ENCODE peak calls at places on chromosomes 7 and 10, in five cellular contexts. One of them, this sample, is unnamed.

GRCh38 chr10:53667063-53667462 is 894.5 kb upstream of the MBL2 start:
- DNase-seq in germinal center: no peak
- DNase-seq in CD8-positive, alpha-beta T cell: no peak
- DNase-seq in T-cell: no peak
- DNase-seq in GM12865: no peak
- DNase-seq in this sample: no peak

GRCh38 chr10:42738669-42739068 is 43.9 kb upstream of the BMS1 start:
- DNase-seq in germinal center: no peak
- DNase-seq in CD8-positive, alpha-beta T cell: no peak
- DNase-seq in T-cell: no peak
- DNase-seq in GM12865: no peak
- DNase-seq in this sample: no peak

GRCh38 chr7:121459148-121459547 is 63.0 kb upstream of the FAM3C start:
- DNase-seq in germinal center: no peak
- DNase-seq in CD8-positive, alpha-beta T cell: no peak
- DNase-seq in T-cell: no peak
- DNase-seq in GM12865: no peak
- DNase-seq in this sample: no peak

GRCh38 chr7:159092701-159093121 is 52.0 kb downstream of the VIPR2 start:
- DNase-seq in germinal center: no peak
- DNase-seq in CD8-positive, alpha-beta T cell: no peak
- DNase-seq in T-cell: no peak
- DNase-seq in GM12865: no peak
- DNase-seq in this sample: no peak

GRCh38 chr7:110646814-110647213 is 444.1 kb upstream of the LRRN3 start:
- DNase-seq in germinal center: no peak
- DNase-seq in CD8-positive, alpha-beta T cell: no peak
- DNase-seq in T-cell: no peak
- DNase-seq in GM12865: no peak
- DNase-seq in this sample: no peak

GRCh38 chr7:141864765-141865447 is 23.6 kb upstream of the PRSS37 start:
- DNase-seq in germinal center: no peak
- DNase-seq in CD8-positive, alpha-beta T cell: no peak
- DNase-seq in T-cell: no peak
- DNase-seq in GM12865: no peak
- DNase-seq in this sample: no peak

GRCh38 chr7:155002411-155003214 is at the start of gene PAXIP1:
- DNase-seq in germinal center: peak; percentile 78
- DNase-seq in CD8-positive, alpha-beta T cell: peak; percentile 47
- DNase-seq in T-cell: peak; percentile 10
- DNase-seq in GM12865: peak; percentile 78
- DNase-seq in this sample: no peak

GRCh38 chr10:25811141-25811685 is 122.8 kb upstream of the MYO3A start:
- DNase-seq in germinal center: no peak
- DNase-seq in CD8-positive, alpha-beta T cell: no peak
- DNase-seq in T-cell: no peak
- DNase-seq in GM12865: peak; percentile 30
- DNase-seq in this sample: no peak

GRCh38 chr10:97564776-97565175 is 7.8 kb upstream of the ANKRD2 start:
- DNase-seq in germinal center: no peak
- DNase-seq in CD8-positive, alpha-beta T cell: no peak
- DNase-seq in T-cell: no peak
- DNase-seq in GM12865: no peak
- DNase-seq in this sample: no peak

GRCh38 chr10:19931886-19932285 is 115.7 kb downstream of the PLXDC2 start:
- DNase-seq in germinal center: no peak
- DNase-seq in CD8-positive, alpha-beta T cell: no peak
- DNase-seq in T-cell: no peak
- DNase-seq in GM12865: no peak
- DNase-seq in this sample: no peak

GRCh38 chr7:142231716-142232115 is 26.1 kb downstream of the PRSS58 start:
- DNase-seq in germinal center: no peak
- DNase-seq in CD8-positive, alpha-beta T cell: no peak
- DNase-seq in T-cell: no peak
- DNase-seq in GM12865: peak; percentile 12
- DNase-seq in this sample: no peak

GRCh38 chr7:41503438-41503837 is 199.5 kb downstream of the INHBA start:
- DNase-seq in germinal center: no peak
- DNase-seq in CD8-positive, alpha-beta T cell: no peak
- DNase-seq in T-cell: no peak
- DNase-seq in GM12865: no peak
- DNase-seq in this sample: no peak

GRCh38 chr7:112084506-112084905 is 121.7 kb downstream of the DOCK4 start:
- DNase-seq in germinal center: no peak
- DNase-seq in CD8-positive, alpha-beta T cell: no peak
- DNase-seq in T-cell: no peak
- DNase-seq in GM12865: peak; percentile 58
- DNase-seq in this sample: no peak

GRCh38 chr7:69708857-69709256 is 110.6 kb downstream of the AUTS2 start:
- DNase-seq in germinal center: no peak
- DNase-seq in CD8-positive, alpha-beta T cell: no peak
- DNase-seq in T-cell: no peak
- DNase-seq in GM12865: no peak
- DNase-seq in this sample: no peak

GRCh38 chr7:43247757-43248156 is 135.3 kb downstream of the HECW1 start:
- DNase-seq in germinal center: no peak
- DNase-seq in CD8-positive, alpha-beta T cell: no peak
- DNase-seq in T-cell: no peak
- DNase-seq in GM12865: no peak
- DNase-seq in this sample: no peak

GRCh38 chr7:129607471-129608120 is 3.9 kb upstream of the NRF1 start:
- DNase-seq in germinal center: peak; percentile 67
- DNase-seq in CD8-positive, alpha-beta T cell: no peak
- DNase-seq in T-cell: peak; percentile 16
- DNase-seq in GM12865: peak; percentile 52
- DNase-seq in this sample: no peak

GRCh38 chr10:33093362-33093761 is 135.3 kb upstream of the ITGB1 start:
- DNase-seq in germinal center: no peak
- DNase-seq in CD8-positive, alpha-beta T cell: no peak
- DNase-seq in T-cell: no peak
- DNase-seq in GM12865: no peak
- DNase-seq in this sample: no peak

GRCh38 chr10:22426653-22427052 is 81.4 kb downstream of the SPAG6 start:
- DNase-seq in germinal center: no peak
- DNase-seq in CD8-positive, alpha-beta T cell: no peak
- DNase-seq in T-cell: no peak
- DNase-seq in GM12865: no peak
- DNase-seq in this sample: no peak

GRCh38 chr10:131844546-131845084 is 56.2 kb upstream of the PPP2R2D start:
- DNase-seq in germinal center: no peak
- DNase-seq in CD8-positive, alpha-beta T cell: no peak
- DNase-seq in T-cell: no peak
- DNase-seq in GM12865: no peak
- DNase-seq in this sample: no peak